ENCODE peak calls at places on chromosomes 13 and 19, in nine cellular contexts. O is neuronal stem cell; Q is naive thymus-derived CD8-positive, alpha-beta T cell; K is fibroblast of the aortic adventitia; A is A172; B is AG10803; S is uterus; C is stimulated activated CD4-positive, alpha-beta T cell treated with anti-CD3 and anti-CD28 coated beads, TNF-alpha, amount 100 ng/mL, for 1 hour; L is HT1080. Y is an unnamed sample.

GRCh38 chr13:21785990-21786389 is 115.1 kb downstream of the FGF9 start:
- DNase-seq in A (no peak), L (no peak), C (no peak), B (no peak), O (no peak), Q (no peak), K (no peak), S (no peak), Y (no peak)

GRCh38 chr13:42808572-42808971 is 27.2 kb downstream of the FAM216B start:
- DNase-seq in B (no peak), A (no peak), Q (no peak), K (no peak), O (no peak), S (no peak), L (peak; percentile 62), C (no peak), Y (no peak)

GRCh38 chr13:100275746-100276145 is 186.9 kb downstream of the PCCA start:
- DNase-seq in C (no peak), A (no peak), Q (no peak), S (no peak), B (no peak), L (no peak), K (no peak), O (no peak), Y (no peak)

GRCh38 chr13:53848546-53848945 is 819.9 kb downstream of the OLFM4 start:
- DNase-seq in C (no peak), S (no peak), Q (no peak), A (no peak), B (no peak), O (peak; percentile 12), K (no peak), L (no peak), Y (no peak)

GRCh38 chr19:20273376-20273775 is 106.4 kb downstream of the ZNF486 start:
- DNase-seq in K (no peak), B (no peak), A (no peak), C (no peak), Q (no peak), S (no peak), O (no peak), L (no peak), Y (no peak)

GRCh38 chr13:71499944-71500514 is 367.0 kb downstream of the DACH1 start:
- DNase-seq in C (no peak), S (no peak), K (no peak), O (no peak), L (no peak), Q (no peak), A (no peak), B (no peak), Y (no peak)

GRCh38 chr19:13117176-13117771 is 734 bp upstream of the TRMT1 start:
- DNase-seq in Q (no peak), B (no peak), A (no peak), C (no peak), S (no peak), O (no peak), K (no peak), L (no peak), Y (no peak)

GRCh38 chr13:24664726-24665409 is 15.3 kb upstream of the ATP12A start:
- DNase-seq in A (peak; percentile 40), O (no peak), S (no peak), K (no peak), Q (no peak), L (peak; percentile 94), B (peak; percentile 67), C (no peak), Y (no peak)

GRCh38 chr19:13849277-13849676 is 27.7 kb upstream of the NANOS3 start:
- DNase-seq in O (no peak), S (peak; percentile 45), L (no peak), A (no peak), Q (no peak), B (no peak), K (no peak), C (no peak), Y (no peak)

GRCh38 chr13:112113355-112113754 is 46.4 kb downstream of the SOX1 start:
- DNase-seq in O (no peak), S (no peak), L (no peak), A (no peak), C (no peak), K (no peak), Q (no peak), B (no peak), Y (no peak)

GRCh38 chr13:102690883-102691282 is 4.0 kb downstream of the METTL21C start:
- DNase-seq in Q (no peak), O (no peak), B (no peak), A (no peak), L (no peak), C (no peak), K (no peak), S (no peak), Y (no peak)

GRCh38 chr13:100497394-100497793 is 91.2 kb downstream of the GGACT start:
- DNase-seq in B (peak; percentile 28), S (no peak), O (no peak), A (peak; percentile 68), L (peak; percentile 74), C (no peak), Q (no peak), K (peak; percentile 68), Y (no peak)

GRCh38 chr19:4449022-4449825 is 8.4 kb downstream of the UBXN6 start:
- DNase-seq in K (peak; percentile 42), L (no peak), Q (no peak), A (no peak), B (no peak), C (no peak), S (no peak), O (no peak), Y (no peak)

GRCh38 chr19:34938886-34939285 is 12.2 kb downstream of the ZNF30 start:
- DNase-seq in A (no peak), B (no peak), Q (no peak), S (no peak), K (no peak), C (no peak), O (no peak), L (no peak), Y (no peak)

GRCh38 chr13:73481265-73481664 is 422.5 kb downstream of the KLF5 start:
- DNase-seq in B (no peak), O (no peak), L (no peak), Q (no peak), A (no peak), K (no peak), S (no peak), C (no peak), Y (no peak)

GRCh38 chr13:108657520-108657919 is 28.1 kb downstream of the MYO16 start:
- DNase-seq in O (no peak), S (no peak), A (no peak), Q (no peak), B (no peak), K (no peak), L (no peak), C (no peak), Y (no peak)

GRCh38 chr19:10927691-10928562 is 512 bp downstream of the YIPF2 start:
- DNase-seq in O (no peak), K (no peak), B (peak; percentile 25), C (no peak), Q (no peak), A (no peak), L (no peak), S (no peak), Y (no peak)

GRCh38 chr13:106373989-106374572 is 161.4 kb downstream of the EFNB2 start:
- DNase-seq in A (peak; percentile 69), K (peak; percentile 80), L (peak; percentile 76), C (no peak), S (peak; percentile 37), B (peak; percentile 86), Q (no peak), O (no peak), Y (no peak)

GRCh38 chr19:1102407-1103106 is 1.2 kb upstream of the GPX4 start:
- DNase-seq in Q (no peak), O (no peak), B (peak; percentile 100), S (peak; percentile 87), L (peak; percentile 98), C (no peak), K (peak; percentile 100), A (peak; percentile 98), Y (no peak)

GRCh38 chr13:59658027-59658735 is 505.5 kb downstream of the DIAPH3 start:
- DNase-seq in L (no peak), O (no peak), K (no peak), S (no peak), Q (no peak), C (no peak), A (no peak), B (no peak), Y (no peak)

GRCh38 chr19:50967924-50968708 is 1.3 kb downstream of the KLK6 start:
- DNase-seq in S (no peak), K (no peak), C (no peak), B (no peak), Q (no peak), L (peak; percentile 18), O (no peak), A (peak; percentile 3), Y (no peak)

GRCh38 chr19:43534811-43535761 is 2.1 kb downstream of the ZNF575 start:
- DNase-seq in L (no peak), K (peak; percentile 63), A (peak; percentile 35), S (peak; percentile 70), C (peak; percentile 21), Q (peak; percentile 29), B (peak; percentile 52), O (peak; percentile 54), Y (no peak)